ENCODE peak calls at places on chromosomes 6 and 20, in nine cellular contexts. One of them, this sample, is unnamed.

GRCh38 chr6:28589234-28589951 is 63.7 kb downstream of the GPX5 start:
- DNase-seq in HFFc6: peak; percentile 98
- DNase-seq in Peyer's patch: no peak
- DNase-seq in CD8-positive, alpha-beta T cell: no peak
- DNase-seq in fibroblast of lung: peak; percentile 94
- DNase-seq in bronchial epithelial cell: peak; percentile 93
- DNase-seq in testis: peak; percentile 56
- DNase-seq in GM20000: peak; percentile 54
- DNase-seq in cardiac muscle cell: peak; percentile 70
- DNase-seq in this sample: no peak

GRCh38 chr20:9342651-9343050 is 171.7 kb upstream of the LAMP5 start:
- DNase-seq in cardiac muscle cell: no peak
- DNase-seq in testis: no peak
- DNase-seq in bronchial epithelial cell: no peak
- DNase-seq in GM20000: no peak
- DNase-seq in Peyer's patch: no peak
- DNase-seq in CD8-positive, alpha-beta T cell: no peak
- DNase-seq in fibroblast of lung: no peak
- DNase-seq in HFFc6: no peak
- DNase-seq in this sample: no peak

GRCh38 chr20:57025261-57025660 is 241.2 kb downstream of the BMP7 start:
- DNase-seq in Peyer's patch: no peak
- DNase-seq in HFFc6: no peak
- DNase-seq in bronchial epithelial cell: no peak
- DNase-seq in testis: no peak
- DNase-seq in GM20000: no peak
- DNase-seq in cardiac muscle cell: no peak
- DNase-seq in fibroblast of lung: no peak
- DNase-seq in CD8-positive, alpha-beta T cell: no peak
- DNase-seq in this sample: peak; percentile 17

GRCh38 chr20:24017160-24017761 is 28.7 kb upstream of the GGTLC1 start:
- DNase-seq in GM20000: no peak
- DNase-seq in Peyer's patch: no peak
- DNase-seq in cardiac muscle cell: no peak
- DNase-seq in CD8-positive, alpha-beta T cell: no peak
- DNase-seq in testis: no peak
- DNase-seq in fibroblast of lung: no peak
- DNase-seq in bronchial epithelial cell: peak; percentile 83
- DNase-seq in HFFc6: no peak
- DNase-seq in this sample: no peak

GRCh38 chr20:53708129-53708968 is 114.7 kb upstream of the ZNF217 start:
- DNase-seq in CD8-positive, alpha-beta T cell: no peak
- DNase-seq in testis: no peak
- DNase-seq in fibroblast of lung: peak; percentile 92
- DNase-seq in cardiac muscle cell: no peak
- DNase-seq in GM20000: peak; percentile 38
- DNase-seq in HFFc6: peak; percentile 71
- DNase-seq in Peyer's patch: no peak
- DNase-seq in bronchial epithelial cell: no peak
- DNase-seq in this sample: no peak

GRCh38 chr6:16570946-16571345 is 190.3 kb downstream of the ATXN1 start:
- DNase-seq in Peyer's patch: no peak
- DNase-seq in GM20000: no peak
- DNase-seq in bronchial epithelial cell: no peak
- DNase-seq in fibroblast of lung: no peak
- DNase-seq in HFFc6: no peak
- DNase-seq in cardiac muscle cell: no peak
- DNase-seq in testis: no peak
- DNase-seq in CD8-positive, alpha-beta T cell: no peak
- DNase-seq in this sample: no peak

GRCh38 chr6:46419576-46420002 is 71.7 kb downstream of the RCAN2 start:
- DNase-seq in bronchial epithelial cell: peak; percentile 61
- DNase-seq in CD8-positive, alpha-beta T cell: no peak
- DNase-seq in HFFc6: peak; percentile 57
- DNase-seq in testis: peak; percentile 81
- DNase-seq in cardiac muscle cell: peak; percentile 80
- DNase-seq in fibroblast of lung: peak; percentile 48
- DNase-seq in Peyer's patch: no peak
- DNase-seq in GM20000: peak; percentile 42
- DNase-seq in this sample: no peak

GRCh38 chr6:80725156-80725930 is 618.9 kb downstream of the BCKDHB start:
- DNase-seq in CD8-positive, alpha-beta T cell: no peak
- DNase-seq in Peyer's patch: no peak
- DNase-seq in fibroblast of lung: peak; percentile 20
- DNase-seq in cardiac muscle cell: no peak
- DNase-seq in testis: no peak
- DNase-seq in bronchial epithelial cell: peak; percentile 18
- DNase-seq in HFFc6: peak; percentile 22
- DNase-seq in GM20000: no peak
- DNase-seq in this sample: no peak

DNA sequence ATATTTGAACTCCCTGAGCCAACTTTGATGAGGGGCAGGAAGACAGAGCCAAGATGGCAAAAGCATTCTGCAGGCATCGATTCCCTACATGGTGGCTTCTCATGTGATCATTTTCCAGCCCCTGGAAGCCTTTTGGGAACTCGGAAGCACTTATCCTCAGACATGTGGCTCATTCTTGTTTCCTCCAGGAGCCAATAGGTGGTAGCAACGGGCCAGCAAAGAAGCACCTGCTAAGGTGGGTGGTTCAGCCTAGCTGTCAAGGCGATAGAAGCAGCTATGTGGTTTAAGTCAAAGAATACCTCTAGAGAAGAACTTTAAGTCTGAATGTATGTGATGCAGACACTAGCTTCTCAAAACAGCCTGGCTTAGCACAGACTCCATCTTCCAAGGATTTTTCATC is 64.9 kb upstream of the PAX1 start:
- DNase-seq in fibroblast of lung: no peak
- DNase-seq in Peyer's patch: no peak
- DNase-seq in GM20000: no peak
- DNase-seq in HFFc6: no peak
- DNase-seq in testis: no peak
- DNase-seq in CD8-positive, alpha-beta T cell: no peak
- DNase-seq in cardiac muscle cell: peak; percentile 30
- DNase-seq in bronchial epithelial cell: peak; percentile 19
- DNase-seq in this sample: no peak
- TF ChIP-seq CTCF in fibroblast of lung: no peak
- TF ChIP-seq CTCF in Peyer's patch: no peak
- TF ChIP-seq CTCF in GM20000: no peak
- TF ChIP-seq CTCF in HFFc6: no peak
- TF ChIP-seq CTCF in testis: no peak
- TF ChIP-seq CTCF in CD8-positive, alpha-beta T cell: no peak
- TF ChIP-seq CTCF in cardiac muscle cell: no peak
- TF ChIP-seq CTCF in bronchial epithelial cell: peak; percentile 10
- TF ChIP-seq CTCF in this sample: no peak

DNA sequence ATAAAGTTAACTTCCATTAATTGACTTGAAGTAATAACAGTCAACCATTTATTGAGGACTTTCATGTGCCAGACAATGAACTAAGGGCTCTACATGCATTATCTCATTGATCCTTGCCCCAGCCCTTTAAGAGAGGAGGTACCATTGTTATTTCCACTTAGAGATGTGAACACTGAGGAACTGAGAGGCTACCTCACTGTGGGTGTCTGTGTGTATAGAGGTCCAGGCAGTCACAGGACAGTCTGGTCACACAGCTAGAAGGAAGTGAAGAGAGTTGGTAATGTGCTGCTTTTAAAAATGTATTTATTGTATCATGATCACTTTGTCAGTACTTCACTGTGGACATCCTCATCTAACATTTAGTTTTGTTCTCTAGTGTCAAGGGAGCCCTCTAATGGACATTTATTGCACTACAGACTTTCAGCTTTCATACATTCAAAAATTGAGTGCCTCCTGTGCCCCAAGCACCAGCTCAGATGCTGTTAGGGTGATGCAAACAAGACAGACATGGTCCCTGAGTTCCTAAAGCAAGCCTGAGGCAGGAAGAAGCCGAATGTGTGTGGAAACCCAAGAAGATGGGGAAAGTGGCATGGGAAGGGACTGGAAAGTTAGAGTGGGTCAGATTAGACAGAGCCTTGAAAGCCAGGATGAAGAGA is 122.9 kb downstream of the SLC16A10 start:
- DNase-seq in GM20000: peak; percentile 64
- DNase-seq in testis: no peak
- DNase-seq in CD8-positive, alpha-beta T cell: no peak
- DNase-seq in fibroblast of lung: peak; percentile 34
- DNase-seq in cardiac muscle cell: peak; percentile 69
- DNase-seq in Peyer's patch: no peak
- DNase-seq in HFFc6: peak; percentile 64
- DNase-seq in bronchial epithelial cell: peak; percentile 67
- DNase-seq in this sample: no peak
- TF ChIP-seq CTCF in GM20000: peak; percentile 57
- TF ChIP-seq CTCF in testis: peak; percentile 53
- TF ChIP-seq CTCF in CD8-positive, alpha-beta T cell: peak; percentile 77
- TF ChIP-seq CTCF in fibroblast of lung: peak; percentile 60
- TF ChIP-seq CTCF in cardiac muscle cell: peak; percentile 69
- TF ChIP-seq CTCF in Peyer's patch: no peak
- TF ChIP-seq CTCF in HFFc6: peak; percentile 82
- TF ChIP-seq CTCF in bronchial epithelial cell: peak; percentile 59
- TF ChIP-seq CTCF in this sample: peak; percentile 77

DNA sequence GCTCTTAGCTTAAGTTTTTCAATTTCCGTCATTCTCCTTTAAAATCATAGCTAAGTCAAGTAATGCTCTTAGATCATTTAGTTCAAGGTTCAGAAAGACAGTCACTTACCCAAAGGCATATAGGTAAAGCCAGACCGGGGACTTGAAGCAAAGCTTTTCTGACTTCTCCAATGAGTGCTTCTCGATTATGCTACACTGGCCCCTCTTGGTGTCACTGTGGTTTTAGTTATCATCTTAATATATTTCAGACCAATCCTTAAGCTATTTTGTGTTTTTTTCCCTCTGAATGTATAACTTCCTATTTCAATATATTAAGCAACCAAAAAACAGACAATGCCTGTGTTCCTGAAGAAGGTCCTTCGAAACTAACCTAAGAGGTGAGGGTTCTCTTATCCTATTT is 3.8 kb downstream of the PRDM1 start:
- DNase-seq in testis: no peak
- DNase-seq in HFFc6: peak; percentile 51
- DNase-seq in Peyer's patch: no peak
- DNase-seq in GM20000: no peak
- DNase-seq in cardiac muscle cell: no peak
- DNase-seq in CD8-positive, alpha-beta T cell: no peak
- DNase-seq in fibroblast of lung: peak; percentile 54
- DNase-seq in bronchial epithelial cell: no peak
- DNase-seq in this sample: no peak
- TF ChIP-seq CTCF in testis: no peak
- TF ChIP-seq CTCF in HFFc6: peak; percentile 54
- TF ChIP-seq CTCF in Peyer's patch: no peak
- TF ChIP-seq CTCF in GM20000: no peak
- TF ChIP-seq CTCF in cardiac muscle cell: no peak
- TF ChIP-seq CTCF in CD8-positive, alpha-beta T cell: no peak
- TF ChIP-seq CTCF in fibroblast of lung: peak; percentile 27
- TF ChIP-seq CTCF in bronchial epithelial cell: no peak
- TF ChIP-seq CTCF in this sample: peak; percentile 25

GRCh38 chr6:47477497-47478232 is at the start of gene CD2AP:
- DNase-seq in GM20000: peak; percentile 93
- DNase-seq in cardiac muscle cell: peak; percentile 92
- DNase-seq in fibroblast of lung: peak; percentile 77
- DNase-seq in HFFc6: peak; percentile 46
- DNase-seq in testis: peak; percentile 94
- DNase-seq in bronchial epithelial cell: peak; percentile 68
- DNase-seq in Peyer's patch: peak; percentile 96
- DNase-seq in CD8-positive, alpha-beta T cell: peak; percentile 86
- DNase-seq in this sample: peak; percentile 62
- TF ChIP-seq CTCF in GM20000: peak; percentile 15
- TF ChIP-seq CTCF in cardiac muscle cell: no peak
- TF ChIP-seq CTCF in fibroblast of lung: no peak
- TF ChIP-seq CTCF in HFFc6: no peak
- TF ChIP-seq CTCF in testis: no peak
- TF ChIP-seq CTCF in bronchial epithelial cell: peak; percentile 8
- TF ChIP-seq CTCF in Peyer's patch: no peak
- TF ChIP-seq CTCF in CD8-positive, alpha-beta T cell: no peak
- TF ChIP-seq CTCF in this sample: no peak

DNA sequence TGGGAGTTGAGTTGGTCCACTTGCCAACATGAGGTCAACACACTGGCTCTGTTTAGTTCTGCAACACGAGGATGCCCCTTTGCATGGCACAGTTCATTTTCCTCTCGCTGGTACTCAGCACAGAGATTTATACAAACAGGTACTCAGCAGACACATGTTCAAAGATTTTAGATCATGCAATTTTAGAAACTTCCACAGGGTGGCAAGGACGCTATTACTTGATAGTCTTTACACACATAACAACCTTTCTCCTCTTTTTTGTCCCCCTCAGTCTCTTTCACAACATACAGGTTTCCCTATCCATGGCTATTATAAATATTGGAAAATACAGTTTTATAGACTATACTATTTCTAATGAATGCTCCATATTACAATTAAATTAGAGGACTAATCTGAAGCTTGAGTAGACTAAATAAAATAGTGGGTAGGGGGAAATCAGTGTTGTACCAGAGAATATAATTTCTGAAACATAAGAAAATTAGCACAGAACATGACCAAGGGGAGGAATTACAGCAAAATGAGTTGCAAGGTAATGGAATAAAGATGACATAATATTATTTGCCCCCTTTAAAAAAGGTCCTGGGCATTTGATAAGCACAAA is 331.8 kb upstream of the BTBD3 start:
- DNase-seq in fibroblast of lung: peak; percentile 5
- DNase-seq in testis: no peak
- DNase-seq in cardiac muscle cell: peak; percentile 29
- DNase-seq in bronchial epithelial cell: peak; percentile 27
- DNase-seq in Peyer's patch: no peak
- DNase-seq in GM20000: no peak
- DNase-seq in HFFc6: peak; percentile 1
- DNase-seq in CD8-positive, alpha-beta T cell: no peak
- DNase-seq in this sample: no peak
- TF ChIP-seq CTCF in fibroblast of lung: peak; percentile 34
- TF ChIP-seq CTCF in testis: peak; percentile 19
- TF ChIP-seq CTCF in cardiac muscle cell: peak; percentile 33
- TF ChIP-seq CTCF in bronchial epithelial cell: peak; percentile 34
- TF ChIP-seq CTCF in Peyer's patch: no peak
- TF ChIP-seq CTCF in GM20000: no peak
- TF ChIP-seq CTCF in HFFc6: peak; percentile 56
- TF ChIP-seq CTCF in CD8-positive, alpha-beta T cell: no peak
- TF ChIP-seq CTCF in this sample: no peak

GRCh38 chr6:143940011-143940597 is 68.0 kb downstream of the PLAGL1 start:
- DNase-seq in cardiac muscle cell: peak; percentile 59
- DNase-seq in Peyer's patch: no peak
- DNase-seq in bronchial epithelial cell: peak; percentile 62
- DNase-seq in fibroblast of lung: peak; percentile 29
- DNase-seq in GM20000: peak; percentile 78
- DNase-seq in testis: peak; percentile 40
- DNase-seq in CD8-positive, alpha-beta T cell: peak; percentile 7
- DNase-seq in HFFc6: peak; percentile 46
- DNase-seq in this sample: no peak
- TF ChIP-seq CTCF in cardiac muscle cell: peak; percentile 72
- TF ChIP-seq CTCF in Peyer's patch: peak; percentile 65
- TF ChIP-seq CTCF in bronchial epithelial cell: peak; percentile 71
- TF ChIP-seq CTCF in fibroblast of lung: peak; percentile 67
- TF ChIP-seq CTCF in GM20000: peak; percentile 50
- TF ChIP-seq CTCF in testis: peak; percentile 27
- TF ChIP-seq CTCF in CD8-positive, alpha-beta T cell: peak; percentile 93
- TF ChIP-seq CTCF in HFFc6: peak; percentile 86
- TF ChIP-seq CTCF in this sample: peak; percentile 87